ENCODE peak calls at places on chromosome 2, in six cellular contexts. E is OCI-LY7, U is foreskin fibroblast, A is PC-9, D is left ventricle myocardium inferior, W is AG04450. R is an unnamed sample.

GRCh38 chr2:207149253-207150213 is 16.2 kb downstream of the KLF7 start:
- DNase-seq in E (no peak), U (no peak), A (no peak), D (peak), W (no peak), R (no peak)

GRCh38 chr2:10161961-10162441 is 39.5 kb downstream of the RRM2 start:
- DNase-seq in E (no peak), U (no peak), A (no peak), D (no peak), W (no peak), R (no peak)

GRCh38 chr2:22903616-22904015 is 481.4 kb upstream of the KLHL29 start:
- DNase-seq in E (no peak), U (no peak), A (no peak), D (no peak), W (no peak), R (no peak)

GRCh38 chr2:221641181-221641871 is 69.2 kb upstream of the EPHA4 start:
- DNase-seq in E (no peak), U (no peak), A (peak), D (no peak), W (no peak), R (no peak)

GRCh38 chr2:101327863-101328394 is 19.4 kb upstream of the RNF149 start:
- DNase-seq in E (no peak), U (no peak), A (peak), D (no peak), W (no peak), R (no peak)

GRCh38 chr2:228417966-228418365 is 236.5 kb upstream of the SPHKAP start:
- DNase-seq in E (no peak), U (peak), A (no peak), D (no peak), W (no peak), R (no peak)

GRCh38 chr2:393711-394696 is 106.1 kb upstream of the ALKAL2 start:
- DNase-seq in E (no peak), U (peak), A (peak), D (no peak), W (no peak), R (no peak)

GRCh38 chr2:119694994-119695521 is 16.1 kb downstream of the TMEM177 start:
- DNase-seq in E (no peak), U (peak), A (peak), D (no peak), W (no peak), R (peak)

GRCh38 chr2:42298132-42298531 is 62.9 kb downstream of the COX7A2L start:
- DNase-seq in E (no peak), U (no peak), A (no peak), D (no peak), W (no peak), R (no peak)

GRCh38 chr2:89833780-89834117 is 1142.3 kb downstream of the RPIA start:
- DNase-seq in E (no peak), U (no peak), A (no peak), D (no peak), W (no peak), R (no peak)

GRCh38 chr2:13002536-13002935 is 285.8 kb downstream of the TRIB2 start:
- DNase-seq in E (no peak), U (no peak), A (no peak), D (no peak), W (no peak), R (no peak)

GRCh38 chr2:238510911-238511613 is 84.3 kb downstream of the ASB1 start:
- DNase-seq in E (no peak), U (no peak), A (no peak), D (no peak), W (no peak), R (no peak)

GRCh38 chr2:147925886-147926285 is 81.1 kb downstream of the ACVR2A start:
- DNase-seq in E (no peak), U (peak), A (no peak), D (no peak), W (no peak), R (no peak)

GRCh38 chr2:2332381-2332780 is 1.3 kb upstream of the MYT1L start:
- DNase-seq in E (no peak), U (no peak), A (no peak), D (no peak), W (no peak), R (no peak)

GRCh38 chr2:177693658-177694334 is 301.2 kb downstream of the AGPS start:
- DNase-seq in E (no peak), U (no peak), A (no peak), D (no peak), W (no peak), R (peak)

GRCh38 chr2:72972744-72973535 is 55.6 kb downstream of the EMX1 start:
- DNase-seq in E (no peak), U (no peak), A (no peak), D (no peak), W (no peak), R (no peak)

GRCh38 chr2:66212749-66213148 is 222.2 kb upstream of the MEIS1 start:
- DNase-seq in E (no peak), U (no peak), A (no peak), D (no peak), W (no peak), R (no peak)

GRCh38 chr2:68809324-68810240 is 61.6 kb downstream of the BMP10 start:
- DNase-seq in E (no peak), U (no peak), A (no peak), D (no peak), W (no peak), R (no peak)

GRCh38 chr2:39871291-39871761 is 92.3 kb upstream of the THUMPD2 start:
- DNase-seq in E (no peak), U (peak), A (no peak), D (no peak), W (peak), R (peak)

GRCh38 chr2:182540236-182540635 is 113.4 kb upstream of the PDE1A start:
- DNase-seq in E (no peak), U (no peak), A (no peak), D (no peak), W (no peak), R (no peak)

GRCh38 chr2:134736167-134736885 is 17.5 kb upstream of the TMEM163 start:
- DNase-seq in E (peak), U (peak), A (peak), D (no peak), W (no peak), R (peak)

GRCh38 chr2:64207573-64207972 is 63.4 kb upstream of the PELI1 start:
- DNase-seq in E (no peak), U (no peak), A (no peak), D (no peak), W (no peak), R (no peak)
- TF ChIP-seq CTCF in E (no peak), U (no peak), A (no peak), D (no peak), W (no peak), R (no peak)

GRCh38 chr2:48548871-48549270 is 18.9 kb downstream of the STON1 start:
- DNase-seq in E (no peak), U (no peak), A (no peak), D (no peak), W (peak), R (no peak)
- H3K4me3 ChIP-seq in E (no peak), U (no peak), A (no peak), D (no peak), W (no peak), R (no peak)

DNA sequence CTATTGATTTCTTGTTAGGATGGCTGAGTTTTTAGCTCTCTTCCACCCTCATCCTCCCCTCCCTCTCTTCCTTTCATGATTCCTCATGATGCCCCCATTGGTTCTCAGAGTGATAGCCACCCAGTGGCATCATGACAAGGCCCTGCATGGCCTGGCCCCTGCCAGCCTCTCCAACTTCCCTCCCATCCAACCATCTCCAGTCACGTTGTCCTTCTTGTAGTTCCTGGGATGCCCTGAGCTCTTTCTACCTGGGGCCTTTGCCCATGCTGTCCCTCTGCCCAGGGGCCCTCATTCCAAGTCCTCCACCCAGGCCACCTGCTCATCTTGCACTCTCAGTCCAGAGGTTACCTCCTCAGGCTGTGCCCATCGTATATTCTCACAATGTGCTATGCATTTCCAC is 247.5 kb downstream of the TFCP2L1 start:
- DNase-seq in E (no peak), U (no peak), A (no peak), D (no peak), W (no peak), R (no peak)
- TF ChIP-seq CTCF in E (no peak), U (no peak), A (no peak), D (no peak), W (no peak), R (no peak)

GRCh38 chr2:157440404-157441071 is 3.4 kb downstream of the CYTIP start:
- DNase-seq in E (no peak), U (no peak), A (no peak), D (no peak), W (no peak), R (no peak)

GRCh38 chr2:157442636-157443035 is 1.3 kb downstream of the CYTIP start:
- DNase-seq in E (peak), U (no peak), A (no peak), D (no peak), W (no peak), R (no peak)

GRCh38 chr2:157439792-157440186 is 4.1 kb downstream of the CYTIP start:
- DNase-seq in E (peak), U (no peak), A (no peak), D (no peak), W (no peak), R (no peak)

GRCh38 chr2:157442136-157442535 is 1.8 kb downstream of the CYTIP start:
- DNase-seq in E (peak), U (no peak), A (no peak), D (no peak), W (no peak), R (no peak)

GRCh38 chr2:157441072-157441454 is 2.8 kb downstream of the CYTIP start:
- DNase-seq in E (peak), U (no peak), A (no peak), D (no peak), W (no peak), R (no peak)
- H3K4me3 ChIP-seq in E (peak), U (no peak), A (no peak), D (peak), W (no peak), R (no peak)

DNA sequence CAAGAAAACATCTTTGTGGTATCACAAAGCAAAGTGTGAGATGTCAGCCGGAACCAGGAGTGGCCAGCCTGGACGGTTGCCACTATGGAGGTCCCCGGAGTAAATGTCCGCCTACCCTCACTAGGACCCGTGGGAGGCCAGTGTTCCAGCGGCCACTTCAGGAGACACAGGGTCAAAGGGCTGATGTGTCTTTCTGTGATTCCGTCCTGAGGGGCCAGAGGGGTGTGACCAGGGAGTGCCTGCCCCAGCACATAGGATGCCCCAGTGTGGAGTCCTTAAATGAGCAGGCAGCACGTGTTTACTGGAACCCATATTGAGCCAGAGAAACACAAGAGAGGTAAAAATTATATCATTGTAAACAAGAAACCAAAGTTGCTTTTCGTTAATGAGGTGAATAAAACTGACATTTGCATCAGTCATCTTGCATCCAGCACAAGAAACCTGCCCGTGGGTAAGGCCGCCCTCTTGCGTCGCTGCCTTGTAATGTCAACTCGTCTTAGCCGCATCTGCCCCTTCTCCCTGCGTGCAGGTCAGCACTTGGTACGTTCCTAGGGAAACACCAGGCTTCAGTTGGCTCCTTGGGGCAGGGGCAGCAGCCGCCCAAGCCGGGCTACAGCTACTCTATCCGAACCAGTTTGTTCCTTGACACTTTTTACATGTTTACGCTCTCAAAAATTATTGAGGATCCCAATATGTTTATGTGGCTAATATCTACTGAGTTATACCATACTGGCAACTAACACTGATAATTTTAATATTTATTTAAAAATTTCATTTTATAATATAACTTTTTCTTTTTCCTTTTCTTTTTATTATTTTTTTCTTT is 46.7 kb upstream of the LAPTM4A start:
- DNase-seq in E (peak), U (peak), A (peak), D (peak), W (peak), R (peak)
- TF ChIP-seq CTCF in E (peak), U (peak), A (peak), D (peak), W (peak), R (peak)

GRCh38 chr2:151357359-151357758 is at the start of gene TNFAIP6:
- DNase-seq in E (no peak), U (peak), A (no peak), D (no peak), W (peak), R (peak)
- H3K4me3 ChIP-seq in E (no peak), U (peak), A (no peak), D (peak), W (peak), R (no peak)